ENCODE peak calls at places on chromosomes 12 and 14, in ten cellular contexts. Z, G, C, D, E, F, B, H, P and N are unnamed samples.

GRCh38 chr12:67517181-67517887 is 131.2 kb upstream of the DYRK2 start:
- DNase-seq in Z (no peak), G (peak; percentile 67), C (peak; percentile 33), D (peak; percentile 10), E (no peak), F (no peak), B (no peak), H (peak; percentile 56), P (no peak), N (no peak)

GRCh38 chr14:61268797-61269196 is 12.3 kb downstream of the TMEM30B start:
- DNase-seq in Z (no peak), G (no peak), C (no peak), D (no peak), E (no peak), F (no peak), B (no peak), H (no peak), P (no peak), N (no peak)

GRCh38 chr14:74425525-74426201 is 347 bp downstream of the SYNDIG1L start:
- DNase-seq in Z (peak; percentile 73), G (no peak), C (no peak), D (peak; percentile 55), E (no peak), F (peak; percentile 37), B (no peak), H (no peak), P (no peak), N (no peak)

GRCh38 chr12:132222096-132222807 is 78.0 kb downstream of the NOC4L start:
- DNase-seq in Z (peak; percentile 46), G (no peak), C (no peak), D (peak; percentile 52), E (peak; percentile 52), F (no peak), B (no peak), H (no peak), P (no peak), N (no peak)

GRCh38 chr14:29846339-29847129 is 81.1 kb downstream of the PRKD1 start:
- DNase-seq in Z (no peak), G (no peak), C (no peak), D (no peak), E (no peak), F (no peak), B (no peak), H (no peak), P (no peak), N (no peak)

GRCh38 chr12:119691202-119691846 is 23.4 kb downstream of the PRKAB1 start:
- DNase-seq in Z (no peak), G (no peak), C (no peak), D (no peak), E (no peak), F (no peak), B (no peak), H (no peak), P (no peak), N (no peak)

GRCh38 chr12:115898670-115899069 is 378.8 kb downstream of the MED13L start:
- DNase-seq in Z (no peak), G (no peak), C (no peak), D (no peak), E (no peak), F (peak; percentile 13), B (no peak), H (no peak), P (no peak), N (no peak)

GRCh38 chr14:55414551-55414950 is 2.9 kb upstream of the ATG14 start:
- DNase-seq in Z (no peak), G (no peak), C (no peak), D (no peak), E (no peak), F (no peak), B (no peak), H (no peak), P (no peak), N (no peak)

GRCh38 chr12:106118-106561 is 39.6 kb downstream of the IQSEC3 start:
- DNase-seq in Z (peak; percentile 31), G (no peak), C (no peak), D (peak; percentile 12), E (no peak), F (no peak), B (no peak), H (no peak), P (no peak), N (no peak)

GRCh38 chr12:100716658-100716948 is 78.0 kb upstream of the ANO4 start:
- DNase-seq in Z (peak; percentile 18), G (no peak), C (no peak), D (no peak), E (no peak), F (no peak), B (no peak), H (no peak), P (no peak), N (no peak)

GRCh38 chr12:75965661-75966060 is 65.9 kb downstream of the PHLDA1 start:
- DNase-seq in Z (no peak), G (no peak), C (no peak), D (no peak), E (no peak), F (no peak), B (no peak), H (no peak), P (no peak), N (no peak)

GRCh38 chr14:90443161-90444076 is 46.6 kb downstream of the CALM1 start:
- DNase-seq in Z (no peak), G (no peak), C (no peak), D (no peak), E (no peak), F (no peak), B (no peak), H (no peak), P (no peak), N (no peak)

GRCh38 chr12:104520242-104520900 is 63.6 kb downstream of the CHST11 start:
- DNase-seq in Z (no peak), G (no peak), C (no peak), D (no peak), E (no peak), F (no peak), B (no peak), H (no peak), P (no peak), N (no peak)

GRCh38 chr14:100891501-100892445 is 11.7 kb downstream of the RTL1 start:
- DNase-seq in Z (no peak), G (no peak), C (no peak), D (no peak), E (peak; percentile 33), F (no peak), B (no peak), H (peak; percentile 20), P (no peak), N (no peak)

GRCh38 chr14:29937116-29937515 is 9.5 kb upstream of the PRKD1 start:
- DNase-seq in Z (no peak), G (peak; percentile 61), C (no peak), D (no peak), E (no peak), F (no peak), B (no peak), H (no peak), P (no peak), N (no peak)

DNA sequence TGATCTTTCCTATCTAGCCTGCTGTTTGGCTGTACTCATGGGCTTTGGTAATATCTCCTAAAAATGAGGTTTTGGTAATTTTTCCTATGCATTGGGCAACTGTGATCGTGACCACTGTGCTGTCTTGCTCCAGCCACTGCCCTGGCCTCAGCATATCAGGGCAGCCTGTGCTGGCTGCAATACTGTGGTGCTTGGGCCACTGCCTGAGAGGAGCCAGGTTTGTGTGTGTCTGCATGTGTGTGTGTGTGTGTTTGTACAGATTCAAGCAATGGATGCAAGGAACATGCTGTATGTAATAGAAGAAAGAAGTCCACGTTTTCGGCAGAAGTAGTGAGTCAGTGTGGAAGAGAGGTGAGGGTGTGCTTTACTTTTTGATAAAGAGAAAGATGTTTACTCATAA is 13.0 kb downstream of the ERG28 start:
- DNase-seq in Z (no peak), G (peak; percentile 38), C (no peak), D (no peak), E (no peak), F (no peak), B (no peak), H (no peak), P (no peak), N (no peak)
- H3K4me3 ChIP-seq in Z (no peak overlapping the region), G (no peak overlapping the region), C (no peak overlapping the region), D (no peak overlapping the region), E (no peak overlapping the region), F (no peak overlapping the region), B (no peak overlapping the region), H (no peak overlapping the region), P (no peak overlapping the region), N (no peak overlapping the region)

GRCh38 chr14:86790408-86791364 is 1202.3 kb downstream of the GALC start:
- DNase-seq in Z (peak; percentile 19), G (no peak), C (no peak), D (no peak), E (no peak), F (no peak), B (no peak), H (no peak), P (no peak), N (no peak)
- TF ChIP-seq CTCF in Z (peak; percentile 24), G (no peak), C (no peak), D (no peak), E (no peak), F (no peak), B (no peak), H (no peak), P (no peak), N (peak; percentile 23)

GRCh38 chr12:122030427-122030825 is 8.7 kb downstream of the BCL7A start:
- DNase-seq in Z (no peak), G (no peak), C (no peak), D (no peak), E (no peak), F (no peak), B (no peak), H (no peak), P (no peak), N (no peak)

GRCh38 chr12:122026706-122027328 is 5.1 kb downstream of the BCL7A start:
- DNase-seq in Z (no peak), G (no peak), C (no peak), D (no peak), E (no peak), F (no peak), B (no peak), H (no peak), P (no peak), N (no peak)

GRCh38 chr12:122028165-122028591 is 6.5 kb downstream of the BCL7A start:
- DNase-seq in Z (no peak), G (peak; percentile 44), C (no peak), D (no peak), E (no peak), F (no peak), B (no peak), H (no peak), P (no peak), N (no peak)

GRCh38 chr12:122029620-122030426 is 8.1 kb downstream of the BCL7A start:
- DNase-seq in Z (no peak), G (no peak), C (no peak), D (no peak), E (no peak), F (no peak), B (no peak), H (no peak), P (no peak), N (no peak)

GRCh38 chr12:122028601-122029560 is 7.2 kb downstream of the BCL7A start:
- DNase-seq in Z (no peak), G (no peak), C (no peak), D (no peak), E (no peak), F (no peak), B (no peak), H (no peak), P (no peak), N (no peak)
- H3K4me3 ChIP-seq in Z (no peak overlapping the region), G (no peak overlapping the region), C (no peak overlapping the region), D (no peak overlapping the region), E (no peak overlapping the region), F (no peak overlapping the region), B (no peak overlapping the region), H (no peak overlapping the region), P (no peak overlapping the region), N (no peak overlapping the region)

GRCh38 chr14:68789798-68790655 is 2.8 kb downstream of the ZFP36L1 start:
- DNase-seq in Z (peak; percentile 48), G (no peak), C (no peak), D (no peak), E (no peak), F (no peak), B (peak; percentile 58), H (peak; percentile 40), P (no peak), N (no peak)
- TF ChIP-seq CTCF in Z (peak; percentile 2), G (no peak), C (no peak), D (no peak), E (no peak), F (no peak), B (no peak), H (no peak), P (no peak), N (no peak)